ENCODE peak calls at places on chromosomes 13 and 19, in five cellular contexts. X is K562, M is ovary, D is uterus, K is IMR-90. Q is an unnamed sample.

GRCh38 chr13:72645521-72645920 is 81.9 kb downstream of the MZT1 start:
- DNase-seq in K (no peak), X (no peak), D (no peak), M (no peak), Q (no peak)

GRCh38 chr19:13095393-13095784 is 7.3 kb downstream of the LYL1 start:
- DNase-seq in X (no peak), K (no peak), M (peak; percentile 49), D (no peak), Q (no peak)

GRCh38 chr19:51059715-51060114 is 5.2 kb downstream of the KLK13 start:
- DNase-seq in D (no peak), K (no peak), M (no peak), X (no peak), Q (no peak)

GRCh38 chr19:21947775-21948174 is 63.0 kb downstream of the ZNF208 start:
- DNase-seq in X (peak; percentile 16), M (no peak), D (no peak), K (no peak), Q (no peak)

GRCh38 chr13:40338217-40338616 is 328.2 kb downstream of the FOXO1 start:
- DNase-seq in K (no peak), D (no peak), M (no peak), X (no peak), Q (no peak)

GRCh38 chr13:35475131-35475959 is 1.1 kb downstream of the MAB21L1 start:
- DNase-seq in X (no peak), D (no peak), K (peak; percentile 16), M (peak; percentile 60), Q (no peak)

GRCh38 chr13:77502104-77502720 is 33.3 kb upstream of the SCEL start:
- DNase-seq in M (no peak), K (no peak), D (no peak), X (no peak), Q (no peak)

GRCh38 chr19:42290523-42291436 is 11.2 kb upstream of the PRR19 start:
- DNase-seq in K (no peak), X (no peak), D (peak; percentile 28), M (peak; percentile 47), Q (no peak)

GRCh38 chr13:40316301-40316700 is 350.1 kb downstream of the FOXO1 start:
- DNase-seq in K (no peak), D (no peak), M (peak; percentile 34), X (no peak), Q (no peak)

GRCh38 chr13:99941086-99941485 is 30.5 kb downstream of the ZIC5 start:
- DNase-seq in D (no peak), M (no peak), K (no peak), X (no peak), Q (no peak)

GRCh38 chr13:36549771-36550170 is 117.5 kb downstream of the CCNA1 start:
- DNase-seq in X (no peak), M (no peak), D (no peak), K (no peak), Q (no peak)

GRCh38 chr19:50777830-50778303 is 7.6 kb downstream of the GPR32 start:
- DNase-seq in K (peak; percentile 14), D (no peak), M (no peak), X (peak; percentile 55), Q (no peak)

GRCh38 chr13:94343243-94343585 is 136.3 kb downstream of the DCT start:
- DNase-seq in K (peak; percentile 52), M (no peak), X (no peak), D (no peak), Q (no peak)

GRCh38 chr13:111422352-111422751 is 101.9 kb downstream of the TEX29 start:
- DNase-seq in K (no peak), D (no peak), X (no peak), M (no peak), Q (no peak)

GRCh38 chr19:50003810-50004419 is 21.3 kb downstream of the VRK3 start:
- DNase-seq in M (no peak), K (peak; percentile 97), D (peak; percentile 56), X (peak; percentile 80), Q (no peak)

GRCh38 chr19:37725181-37725580 is 5.6 kb upstream of the ZNF607 start:
- DNase-seq in D (no peak), K (no peak), X (no peak), M (no peak), Q (no peak)

GRCh38 chr19:45103200-45103624 is 10.2 kb downstream of the PPP1R37 start:
- DNase-seq in K (no peak), D (no peak), M (peak; percentile 47), X (no peak), Q (no peak)

GRCh38 chr13:80562423-80562822 is 221.5 kb upstream of the SPRY2 start:
- DNase-seq in X (peak; percentile 2), K (no peak), M (no peak), D (no peak), Q (no peak)

GRCh38 chr19:19053508-19054314 is 10.1 kb upstream of the SLC25A42 start:
- DNase-seq in X (peak; percentile 83), K (peak; percentile 48), D (peak; percentile 62), M (peak; percentile 75), Q (no peak)

GRCh38 chr13:97435794-97436193 is 1.8 kb downstream of the RAP2A start:
- DNase-seq in D (no peak), X (no peak), M (no peak), K (no peak), Q (no peak)

GRCh38 chr19:14507704-14508246 is 10.4 kb downstream of the DNAJB1 start:
- DNase-seq in X (peak; percentile 67), D (no peak), K (peak; percentile 67), M (no peak), Q (no peak)

GRCh38 chr13:112895521-112896465 is 73.2 kb upstream of the MCF2L start:
- DNase-seq in K (no peak), X (no peak), D (no peak), M (no peak), Q (no peak)

GRCh38 chr13:98103942-98104880 is 38.7 kb upstream of the FARP1 start:
- DNase-seq in K (peak; percentile 43), D (no peak), M (no peak), X (no peak), Q (no peak)

GRCh38 chr13:48634631-48635030 is 19.1 kb upstream of the CYSLTR2 start:
- DNase-seq in K (no peak), D (no peak), X (no peak), M (no peak), Q (no peak)

GRCh38 chr13:31060655-31061054 is 101.0 kb downstream of the HSPH1 start:
- DNase-seq in K (no peak), M (no peak), D (no peak), X (no peak), Q (no peak)

GRCh38 chr13:58949646-58950045 is 1214.1 kb downstream of the DIAPH3 start:
- DNase-seq in M (no peak), K (no peak), D (no peak), X (peak; percentile 1), Q (no peak)

GRCh38 chr13:90436697-90437096 is 910.8 kb upstream of the MIR17HG start:
- DNase-seq in M (no peak), K (no peak), D (no peak), X (no peak), Q (no peak)

GRCh38 chr13:33543089-33543459 is 257.5 kb upstream of the STARD13 start:
- DNase-seq in M (no peak), D (no peak), X (no peak), K (no peak), Q (no peak)

GRCh38 chr13:33541962-33542308 is 256.4 kb upstream of the STARD13 start:
- DNase-seq in D (no peak), M (no peak), X (no peak), K (no peak), Q (no peak)

GRCh38 chr13:33544308-33544707 is 258.8 kb upstream of the STARD13 start:
- DNase-seq in M (no peak), K (no peak), D (no peak), X (no peak), Q (no peak)

GRCh38 chr13:33543631-33544030 is 258.1 kb upstream of the STARD13 start:
- DNase-seq in D (no peak), X (peak; percentile 7), K (no peak), M (no peak), Q (no peak)

DNA sequence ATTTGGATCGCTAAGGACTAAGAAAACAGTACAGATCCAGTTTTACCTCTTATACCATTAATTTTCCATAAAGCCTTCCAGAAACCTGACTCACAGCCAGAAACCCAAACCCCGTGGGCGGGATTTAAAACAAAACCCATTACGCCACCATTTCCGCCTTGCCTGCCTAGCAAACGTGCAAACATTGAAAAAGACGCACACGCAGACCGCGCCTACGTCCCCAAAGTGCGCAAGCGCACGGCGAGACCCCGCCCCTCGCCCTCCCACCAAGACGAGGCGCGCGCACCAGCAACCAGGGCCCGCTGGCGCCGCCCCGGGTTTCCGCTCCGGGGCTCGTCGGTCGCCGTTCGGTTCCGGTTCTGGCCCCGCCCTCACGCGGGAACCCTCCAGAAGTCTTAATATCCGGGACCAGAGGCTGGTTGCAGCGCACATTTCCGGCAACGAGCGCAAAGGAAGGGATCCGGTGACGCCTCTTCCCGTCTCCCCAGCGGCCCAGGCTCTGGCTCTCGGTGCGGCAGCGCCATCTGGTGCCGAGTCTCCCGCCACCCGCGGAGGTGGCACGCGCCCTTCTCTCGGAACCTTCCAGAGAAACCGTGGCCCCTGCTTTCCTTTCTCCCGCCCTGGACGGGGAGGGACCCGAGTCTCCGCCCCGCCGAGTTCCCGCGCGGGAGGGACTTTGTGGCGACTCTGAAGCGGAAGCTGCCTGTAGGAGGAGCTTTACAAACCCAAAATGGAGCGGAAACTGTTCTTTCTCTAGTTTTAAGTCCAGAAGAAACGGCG is 256.9 kb upstream of the STARD13 start:
- DNase-seq in M (peak; percentile 99), X (peak; percentile 93), K (peak; percentile 100), D (peak; percentile 99), Q (peak; percentile 90)
- TF ChIP-seq POLR2A in M (peak; percentile 62), X (peak; percentile 67), K (peak; percentile 67), D (peak; percentile 85), Q (peak; percentile 63)

GRCh38 chr19:47723573-47723923 is 10.3 kb downstream of the EHD2 start:
- DNase-seq in M (no peak), D (peak; percentile 74), K (peak; percentile 95), X (peak; percentile 72), Q (no peak)
- H3K4me1 ChIP-seq in M (peaks cover 11% of the 10 kb centered on the region), D (no peaks in the 10 kb centered on the region), K (peaks cover 35% of the 10 kb centered on the region), X (peaks cover 38% of the 10 kb centered on the region), Q (peaks cover 37% of the 10 kb centered on the region)

DNA sequence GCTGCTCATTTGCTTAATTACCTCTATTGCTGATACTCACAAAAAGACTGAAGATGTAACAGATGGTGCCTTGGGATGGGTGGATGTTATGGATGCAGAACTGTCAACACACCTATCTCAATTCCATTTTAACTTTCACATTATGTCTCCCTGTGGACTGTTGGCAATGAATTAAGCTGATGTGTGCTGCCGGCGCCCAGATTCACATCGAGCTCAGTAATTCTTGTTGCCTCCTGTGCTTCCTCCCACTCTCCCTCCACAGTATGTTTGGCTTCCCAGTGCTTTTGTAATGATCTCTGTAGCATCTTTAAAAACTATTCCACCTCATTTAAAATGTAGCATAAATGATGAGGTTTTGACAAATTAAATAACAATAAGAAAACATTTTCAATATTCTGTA is 100.0 kb upstream of the FAM216B start:
- DNase-seq in M (no peak), K (no peak), X (no peak), D (no peak), Q (no peak)
- H3K36me3 ChIP-seq in M (no peaks in the 10 kb centered on the region), K (no peaks in the 10 kb centered on the region), X (no peaks in the 10 kb centered on the region), D (no peaks in the 10 kb centered on the region), Q (no peaks in the 10 kb centered on the region)

DNA sequence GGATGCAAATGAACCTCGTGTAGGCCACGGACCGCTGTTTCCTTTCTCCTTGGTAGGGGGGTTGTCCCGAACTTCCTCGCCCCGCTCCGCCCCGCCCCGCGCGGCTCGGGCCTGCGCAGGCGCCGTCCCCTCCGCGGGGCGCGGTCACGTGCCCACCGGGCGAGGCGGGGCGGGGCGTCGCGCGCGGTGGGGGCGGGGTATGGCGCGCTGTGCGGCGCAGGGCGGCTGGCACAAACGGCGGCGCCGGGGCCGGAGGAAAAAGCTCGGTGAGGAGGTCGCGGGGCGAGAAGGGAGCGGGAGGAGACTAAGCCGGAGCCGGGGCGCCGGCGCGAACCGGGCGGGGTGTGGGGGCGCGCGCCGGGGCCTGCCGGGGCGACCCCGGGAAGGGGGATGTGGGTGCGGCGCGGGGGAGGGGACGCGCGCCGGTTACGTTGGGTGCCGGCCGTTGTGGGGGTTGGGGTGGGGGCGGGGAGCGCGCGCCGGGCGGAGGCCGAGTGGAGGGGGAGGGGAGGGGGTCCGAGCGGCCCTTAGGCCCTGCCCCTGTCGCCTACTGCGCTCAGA is at the start of gene EGLN2:
- DNase-seq in M (no peak), K (no peak), D (no peak), X (peak; percentile 68), Q (no peak)
- TF ChIP-seq POLR2A in M (peak; percentile 61), K (peak; percentile 67), D (no peak), X (no peak), Q (no peak)

Q was measured in esophagus squamous epithelium.